ENCODE peak calls at places on chromosome 6, in five cellular contexts. B, G, Q, U and Y are unnamed samples.

GRCh38 chr6:107344981-107345380 is 114.4 kb downstream of the PDSS2 start:
- DNase-seq in B (no peak), G (no peak), U (no peak), Q (no peak), Y (no peak)

GRCh38 chr6:106667022-106667402 is 37.6 kb downstream of the QRSL1 start:
- DNase-seq in U (no peak), G (no peak), B (no peak), Q (no peak), Y (no peak)

GRCh38 chr6:154921482-154921881 is 73.6 kb upstream of the TIAM2 start:
- DNase-seq in Q (no peak), B (no peak), U (no peak), G (no peak), Y (no peak)

GRCh38 chr6:64782877-64783276 is 924.1 kb downstream of the EYS start:
- DNase-seq in B (no peak), U (no peak), G (no peak), Q (no peak), Y (no peak)

GRCh38 chr6:144530118-144530517 is 245.0 kb downstream of the UTRN start:
- DNase-seq in Q (no peak), B (no peak), U (no peak), G (no peak), Y (no peak)

GRCh38 chr6:93105017-93105416 is 314.3 kb downstream of the EPHA7 start:
- DNase-seq in Q (no peak), G (no peak), B (no peak), U (no peak), Y (no peak)

GRCh38 chr6:109009761-109010612 is 84.7 kb downstream of the SESN1 start:
- DNase-seq in U (no peak), B (no peak), G (no peak), Q (no peak), Y (no peak)

GRCh38 chr6:132937466-132937906 is 123.1 kb downstream of the RPS12 start:
- DNase-seq in G (peak), Q (no peak), B (peak), U (no peak), Y (no peak)

GRCh38 chr6:35489995-35490791 is 6.7 kb downstream of the TEAD3 start:
- DNase-seq in B (no peak), U (no peak), G (no peak), Q (peak), Y (no peak)

GRCh38 chr6:74070091-74070490 is 374.1 kb downstream of the CD109 start:
- DNase-seq in Q (no peak), B (no peak), U (no peak), G (peak), Y (no peak)

GRCh38 chr6:79077680-79078056 is 386 bp downstream of the PHIP start:
- DNase-seq in Q (no peak), G (no peak), U (no peak), B (no peak), Y (no peak)

GRCh38 chr6:107800564-107801164 is 23.4 kb downstream of the SCML4 start:
- DNase-seq in U (no peak), B (no peak), Q (no peak), G (no peak), Y (peak)

GRCh38 chr6:147218797-147219196 is 14.6 kb downstream of the STXBP5 start:
- DNase-seq in B (no peak), Q (no peak), U (no peak), G (no peak), Y (no peak)

GRCh38 chr6:70673601-70674000 is 5.9 kb downstream of the SMAP1 start:
- DNase-seq in G (peak), B (no peak), U (no peak), Q (no peak), Y (no peak)

GRCh38 chr6:117992856-117993255 is 85.8 kb downstream of the SLC35F1 start:
- DNase-seq in B (no peak), U (no peak), Q (no peak), G (no peak), Y (no peak)

GRCh38 chr6:130020892-130021483 is 2.6 kb downstream of the L3MBTL3 start:
- DNase-seq in G (peak), B (peak), U (peak), Q (peak), Y (peak)

GRCh38 chr6:146851837-146852236 is 253.1 kb downstream of the ADGB start:
- DNase-seq in U (no peak), B (no peak), Q (no peak), G (peak), Y (no peak)

GRCh38 chr6:14550817-14551216 is 433.2 kb downstream of the CD83 start:
- DNase-seq in U (no peak), G (no peak), B (no peak), Q (no peak), Y (no peak)

GRCh38 chr6:43942011-43942442 is 172.0 kb downstream of the VEGFA start:
- DNase-seq in U (no peak), G (no peak), B (no peak), Q (no peak), Y (no peak)

GRCh38 chr6:67431076-67431475 is 1204.0 kb upstream of the ADGRB3 start:
- DNase-seq in U (no peak), Q (no peak), G (no peak), B (no peak), Y (no peak)

GRCh38 chr6:8627085-8627861 is 191.9 kb upstream of the SLC35B3 start:
- DNase-seq in G (peak), B (peak), U (no peak), Q (no peak), Y (no peak)

GRCh38 chr6:147080215-147080614 is 124.0 kb upstream of the STXBP5 start:
- DNase-seq in Q (no peak), U (no peak), G (no peak), B (no peak), Y (no peak)

GRCh38 chr6:81854474-81854873 is 102.0 kb upstream of the TENT5A start:
- DNase-seq in U (no peak), Q (no peak), G (no peak), B (no peak), Y (no peak)

GRCh38 chr6:157659536-157660271 is 163.3 kb upstream of the SNX9 start:
- DNase-seq in U (no peak), Q (no peak), G (peak), B (no peak), Y (no peak)

GRCh38 chr6:169108753-169109152 is 144.9 kb downstream of the THBS2 start:
- DNase-seq in G (no peak), Q (no peak), U (no peak), B (no peak), Y (no peak)

GRCh38 chr6:1380625-1381396 is 8.6 kb upstream of the FOXF2 start:
- DNase-seq in U (no peak), Q (no peak), B (no peak), G (no peak), Y (no peak)

GRCh38 chr6:1378224-1379025 is 11.0 kb upstream of the FOXF2 start:
- DNase-seq in U (no peak), G (no peak), Q (no peak), B (no peak), Y (no peak)

GRCh38 chr6:1381397-1382330 is 7.7 kb upstream of the FOXF2 start:
- DNase-seq in B (no peak), Q (peak), U (peak), G (no peak), Y (peak)

GRCh38 chr6:1379026-1379809 is 10.2 kb upstream of the FOXF2 start:
- DNase-seq in G (no peak), B (no peak), U (no peak), Q (no peak), Y (no peak)

GRCh38 chr6:1379810-1380198 is 9.6 kb upstream of the FOXF2 start:
- DNase-seq in B (no peak), U (no peak), Q (no peak), G (no peak), Y (no peak)
- H3K4me3 ChIP-seq in B (no peak), U (no peak), Q (no peak), G (no peak), Y (no peak)

DNA sequence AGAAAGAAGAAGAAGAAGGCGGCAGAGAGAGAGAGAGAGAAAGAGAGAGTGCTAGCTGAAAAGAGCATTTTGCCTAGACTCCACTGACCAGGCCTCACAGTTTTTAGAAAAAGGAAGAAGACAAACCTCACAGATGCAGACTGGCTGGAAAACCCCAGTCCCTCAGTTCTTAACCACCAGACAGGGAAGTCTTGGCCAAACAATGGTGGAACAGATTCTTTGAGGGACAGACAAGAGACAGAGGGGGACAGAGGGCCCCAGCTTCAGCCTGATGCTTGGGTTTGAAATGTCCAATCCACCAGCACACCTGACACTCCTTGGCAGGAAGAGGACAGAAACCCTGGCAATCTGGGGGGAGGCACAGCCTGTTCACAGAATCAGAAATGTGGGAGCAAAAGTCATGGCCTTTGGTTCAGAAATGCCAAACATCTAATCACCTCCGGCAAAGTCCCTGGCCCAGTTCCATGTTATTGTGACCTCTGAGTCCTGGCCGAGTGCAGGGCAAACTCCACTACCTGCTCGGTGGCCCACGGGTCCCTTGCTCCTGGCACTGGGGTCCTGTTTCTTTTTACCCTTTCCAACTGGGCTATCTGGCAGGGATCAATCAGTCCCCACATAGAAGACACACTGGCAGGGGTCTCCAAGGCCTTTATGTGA is 235.2 kb downstream of the LY86 start:
- DNase-seq in B (no peak), Q (no peak), G (no peak), U (no peak), Y (no peak)
- H3K27ac ChIP-seq in B (no peak), Q (no peak), G (no peak), U (no peak), Y (no peak)

DNA sequence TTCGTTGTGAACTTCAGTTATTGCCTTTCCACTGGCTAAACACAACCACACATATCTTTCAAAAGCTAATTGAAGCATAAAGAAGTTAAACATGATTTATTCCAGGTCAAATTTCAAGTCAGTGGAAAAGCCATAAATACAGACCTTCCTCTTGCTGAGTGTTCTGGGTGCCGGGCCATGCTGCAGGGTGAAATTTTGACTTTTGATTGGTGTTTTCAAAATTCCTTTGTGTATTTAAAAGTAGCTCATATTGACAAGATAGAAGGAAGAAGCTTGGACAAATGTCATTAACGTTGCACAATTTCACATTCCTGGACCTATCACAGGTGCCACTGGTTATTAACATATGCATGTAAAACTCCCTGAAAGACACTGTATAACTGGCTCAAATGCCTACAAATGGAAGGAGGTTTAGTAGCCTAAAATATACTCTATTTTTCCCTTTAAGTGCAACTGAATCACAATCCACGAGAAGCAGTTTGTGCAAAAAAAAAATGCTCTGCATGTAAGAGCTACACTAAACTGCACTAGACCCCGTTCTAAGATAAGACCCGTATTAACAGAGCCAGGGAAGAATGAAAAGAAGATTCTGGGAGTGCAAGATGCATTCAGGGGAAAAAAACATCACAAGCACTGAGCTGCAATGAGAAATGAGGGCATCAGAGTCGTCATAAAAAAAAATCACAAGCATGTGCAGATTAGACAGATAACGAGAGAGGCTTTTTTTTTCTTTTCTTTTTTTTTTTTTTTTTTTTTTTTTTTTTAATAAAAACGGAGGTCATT is 30.3 kb downstream of the ATXN1 start:
- DNase-seq in Q (no peak), B (no peak), G (no peak), U (peak), Y (peak)
- H3K4me3 ChIP-seq in Q (no peak), B (no peak), G (no peak), U (no peak), Y (no peak)

DNA sequence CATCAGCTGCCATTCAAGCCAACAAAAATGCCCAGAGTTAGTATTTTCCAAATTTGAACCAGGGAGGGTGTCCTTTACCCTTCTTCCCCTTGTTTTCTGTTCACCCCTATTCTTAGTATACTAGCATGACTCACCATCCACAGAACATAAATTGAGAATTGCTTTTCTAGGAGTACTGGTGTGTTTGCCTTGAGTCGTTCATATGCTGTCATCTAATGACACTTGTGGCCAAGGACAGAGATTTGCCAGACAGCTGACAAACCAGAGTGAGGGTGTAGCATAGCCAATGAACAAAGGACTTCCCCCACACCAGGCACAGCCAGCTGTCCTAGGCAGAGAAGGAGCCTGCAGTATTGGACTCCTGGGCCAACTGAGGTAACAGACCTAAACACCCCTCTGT is 62.2 kb downstream of the FILIP1 start:
- DNase-seq in Q (no peak), G (peak), U (no peak), B (no peak), Y (no peak)
- H3K27ac ChIP-seq in Q (peak), G (peak), U (no peak), B (no peak), Y (no peak)